ENCODE peak calls at places on chromosomes 2 and 18, in seven cellular contexts. G is right lobe of liver; X is AG09319; A is CD4-positive, alpha-beta T cell; W is D721Med; H is dorsolateral prefrontal cortex; C is Calu3. U is an unnamed sample.

GRCh38 chr18:58645398-58645797 is 16.5 kb upstream of the ALPK2 start:
- DNase-seq in C (no peak), W (no peak), G (no peak), H (no peak), X (no peak), A (no peak), U (no peak)

GRCh38 chr2:105873721-105874120 is 129.0 kb downstream of the NCK2 start:
- DNase-seq in C (peak), G (no peak), W (no peak), X (peak), A (peak), H (no peak), U (no peak)

GRCh38 chr2:82795446-82795845 is 1663.6 kb downstream of the SUCLG1 start:
- DNase-seq in X (no peak), G (no peak), A (no peak), H (no peak), C (peak), W (no peak), U (no peak)

GRCh38 chr2:207319321-207319720 is 153.6 kb upstream of the KLF7 start:
- DNase-seq in G (no peak), W (no peak), X (no peak), H (no peak), C (no peak), A (no peak), U (no peak)

GRCh38 chr2:201127128-201127521 is 11.2 kb downstream of the CFLAR start:
- DNase-seq in C (no peak), X (no peak), W (no peak), A (no peak), G (no peak), H (no peak), U (no peak)

GRCh38 chr2:11566383-11566782 is 32.5 kb downstream of the GREB1 start:
- DNase-seq in C (no peak), G (no peak), H (no peak), X (no peak), W (no peak), A (no peak), U (no peak)

GRCh38 chr2:109487237-109487869 is 126.4 kb downstream of the SEPTIN10 start:
- DNase-seq in A (no peak), W (no peak), C (no peak), X (peak), H (no peak), G (no peak), U (no peak)

GRCh38 chr2:164868563-164869419 is 27.2 kb upstream of the COBLL1 start:
- DNase-seq in X (no peak), C (no peak), H (no peak), A (no peak), G (no peak), W (no peak), U (no peak)

GRCh38 chr2:208406474-208407451 is at the start of gene PTH2R:
- DNase-seq in W (no peak), X (no peak), H (no peak), C (peak), A (no peak), G (peak), U (no peak)

GRCh38 chr2:30234180-30234971 is 3.0 kb downstream of the LBH start:
- DNase-seq in W (no peak), A (peak), X (peak), G (no peak), C (peak), H (no peak), U (no peak)

GRCh38 chr2:70743677-70744076 is 24.3 kb downstream of the ADD2 start:
- DNase-seq in C (no peak), X (no peak), G (no peak), H (no peak), A (no peak), W (no peak), U (no peak)

GRCh38 chr18:48956378-48956777 is 5.6 kb upstream of the SMAD7 start:
- DNase-seq in H (no peak), W (no peak), A (no peak), X (no peak), C (no peak), G (no peak), U (no peak)

GRCh38 chr2:147636238-147636887 is 208.5 kb upstream of the ACVR2A start:
- DNase-seq in G (no peak), H (no peak), C (no peak), X (peak), A (no peak), W (no peak), U (no peak)

GRCh38 chr2:68789603-68790002 is 55.0 kb downstream of the ARHGAP25 start:
- DNase-seq in H (no peak), C (no peak), G (no peak), A (no peak), W (no peak), X (no peak), U (no peak)

GRCh38 chr18:23819005-23819404 is 129.8 kb downstream of the LAMA3 start:
- DNase-seq in H (no peak), G (no peak), W (no peak), C (no peak), A (no peak), X (no peak), U (no peak)

GRCh38 chr2:167929461-167929860 is 317.9 kb downstream of the STK39 start:
- DNase-seq in C (no peak), X (no peak), W (no peak), A (no peak), H (no peak), G (no peak), U (no peak)

GRCh38 chr2:88554189-88554588 is 73.1 kb downstream of the EIF2AK3 start:
- DNase-seq in G (no peak), X (no peak), W (no peak), A (no peak), H (no peak), C (no peak), U (no peak)
- TF ChIP-seq CTCF in G (peak), X (no peak), W (peak), A (no peak), H (no peak), C (no peak), U (no peak)

DNA sequence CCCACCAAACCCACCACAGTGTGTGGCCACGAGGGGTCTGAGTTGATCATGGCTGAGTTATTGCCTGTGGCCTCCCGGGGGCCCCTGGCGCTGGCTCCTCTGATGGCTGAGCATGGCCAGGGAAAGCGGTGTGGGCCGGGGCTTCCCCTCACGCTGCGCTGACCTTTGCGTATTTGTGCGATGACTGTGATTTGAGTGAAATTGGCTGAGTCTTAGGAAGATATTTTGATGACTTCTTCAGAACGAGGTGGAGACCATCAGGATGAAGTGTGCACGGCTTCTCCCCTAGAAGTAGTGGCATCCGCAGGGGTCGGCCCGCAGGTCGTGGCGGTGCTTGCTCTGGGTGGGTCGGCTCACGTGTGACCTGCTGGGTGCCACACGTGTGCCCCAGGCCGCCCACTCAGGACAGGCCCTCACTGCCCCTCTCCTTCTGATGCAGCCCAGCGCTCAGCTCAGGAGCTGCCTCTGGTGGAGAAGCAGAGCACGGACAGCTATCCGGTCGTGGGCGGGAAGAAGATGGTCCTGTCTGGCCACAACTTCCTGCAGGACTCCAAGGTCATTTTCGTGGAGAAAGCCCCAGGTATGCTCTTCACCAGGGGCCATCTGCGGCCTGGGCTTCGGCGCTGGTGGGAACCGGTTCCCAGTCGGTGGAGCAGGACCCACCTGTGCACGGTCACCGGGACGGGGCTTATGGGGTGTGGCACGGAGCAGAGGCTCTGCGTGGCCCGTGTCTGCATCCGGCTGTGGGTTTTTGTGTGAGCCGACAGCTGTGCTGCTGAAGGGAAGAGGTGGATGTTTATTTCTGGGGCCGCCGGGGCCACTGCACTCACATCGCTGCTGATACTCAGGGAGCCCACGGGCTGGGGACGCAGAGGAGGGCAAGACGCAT is 55.8 kb downstream of the NFATC1 start:
- DNase-seq in X (no peak), W (no peak), G (no peak), C (no peak), A (no peak), H (no peak), U (no peak)
- TF ChIP-seq CTCF in X (no peak), W (no peak), G (no peak), C (no peak), A (no peak), H (no peak), U (no peak)

GRCh38 chr2:37809525-37809924 is 115.6 kb upstream of the RMDN2 start:
- DNase-seq in X (no peak), A (no peak), G (no peak), W (no peak), H (no peak), C (peak), U (no peak)
- TF ChIP-seq CTCF in X (peak), A (no peak), G (peak), W (peak), H (no peak), C (peak), U (no peak)

GRCh38 chr2:233556756-233557736 is 9.5 kb downstream of the USP40 start:
- DNase-seq in X (no peak), G (no peak), A (no peak), C (peak), W (no peak), H (no peak), U (no peak)
- TF ChIP-seq CTCF in X (no peak), G (no peak), A (no peak), C (no peak), W (no peak), H (no peak), U (no peak)

GRCh38 chr2:1744151-1744445 is 217 bp downstream of the PXDN start:
- DNase-seq in X (no peak), G (peak), H (no peak), W (no peak), A (no peak), C (no peak), U (no peak)
- TF ChIP-seq CTCF in X (no peak), G (no peak), H (no peak), W (no peak), A (no peak), C (no peak), U (no peak)

DNA sequence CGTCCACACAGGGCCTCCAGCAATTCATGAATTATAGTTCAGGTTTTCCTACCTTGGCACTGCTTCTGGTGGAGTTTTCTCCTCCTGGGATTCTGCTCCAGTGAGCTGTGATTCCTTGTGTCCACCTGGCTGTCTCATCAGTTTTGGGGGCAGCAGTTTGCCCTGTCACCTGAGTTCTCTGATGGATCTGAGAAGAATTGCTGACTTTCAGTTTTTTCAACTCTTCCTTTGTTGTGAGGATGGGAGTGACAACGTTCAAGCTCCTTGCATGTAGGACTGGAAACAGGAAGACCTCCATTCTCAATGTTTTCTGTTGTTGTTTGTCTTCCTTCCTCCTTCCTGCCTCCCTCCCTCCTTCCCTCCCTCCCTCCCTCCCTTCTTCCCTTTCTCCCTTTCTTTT is 359.0 kb downstream of the TSN start:
- DNase-seq in C (no peak), G (no peak), A (no peak), W (no peak), H (no peak), X (no peak), U (no peak)
- TF ChIP-seq CTCF in C (no peak), G (no peak), A (no peak), W (no peak), H (no peak), X (no peak), U (no peak)

DNA sequence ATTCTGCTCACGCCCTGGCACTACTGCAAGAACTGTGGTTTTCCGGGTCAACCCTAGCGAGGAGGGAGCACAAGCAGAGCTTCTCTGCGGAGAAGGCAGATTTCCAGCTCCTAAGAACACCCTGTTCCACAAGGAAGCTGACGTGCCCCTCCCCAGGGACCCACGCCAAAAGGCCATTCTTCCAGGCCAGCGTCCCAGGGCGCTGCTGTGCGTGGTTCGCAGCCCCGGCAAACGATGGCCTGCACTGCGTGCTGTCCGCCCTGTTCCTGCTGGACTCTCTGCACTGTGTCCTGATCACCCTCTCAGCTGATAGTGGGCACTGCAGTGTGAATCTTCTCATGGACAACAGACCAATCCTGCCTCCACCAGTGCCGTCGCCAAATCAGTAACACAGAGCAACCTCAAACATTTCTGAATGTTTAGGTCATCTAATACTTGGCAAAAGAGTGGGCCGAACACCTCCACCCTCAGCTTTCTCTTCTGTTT is 49.1 kb downstream of the ADI1 start:
- DNase-seq in X (no peak), C (no peak), H (no peak), G (no peak), A (no peak), W (no peak), U (no peak)
- TF ChIP-seq CTCF in X (no peak), C (no peak), H (no peak), G (no peak), A (no peak), W (no peak), U (no peak)

GRCh38 chr2:159116922-159117321 is 148.5 kb downstream of the TANC1 start:
- DNase-seq in C (no peak), X (no peak), A (no peak), G (no peak), H (no peak), W (no peak), U (no peak)

GRCh38 chr2:159117658-159118057 is 149.2 kb downstream of the TANC1 start:
- DNase-seq in X (no peak), C (no peak), H (no peak), W (no peak), A (no peak), G (no peak), U (no peak)

GRCh38 chr2:159118115-159118858 is 149.8 kb downstream of the TANC1 start:
- DNase-seq in H (peak), C (peak), G (peak), A (peak), X (peak), W (no peak), U (peak)

GRCh38 chr2:159119652-159120257 is 151.3 kb downstream of the TANC1 start:
- DNase-seq in A (no peak), X (no peak), W (no peak), H (no peak), G (no peak), C (no peak), U (no peak)

GRCh38 chr2:159118859-159119510 is 150.5 kb downstream of the TANC1 start:
- DNase-seq in C (no peak), G (no peak), H (no peak), X (no peak), A (no peak), W (no peak), U (no peak)
- TF ChIP-seq CTCF in C (no peak), G (no peak), H (no peak), X (no peak), A (no peak), W (no peak), U (no peak)

DNA sequence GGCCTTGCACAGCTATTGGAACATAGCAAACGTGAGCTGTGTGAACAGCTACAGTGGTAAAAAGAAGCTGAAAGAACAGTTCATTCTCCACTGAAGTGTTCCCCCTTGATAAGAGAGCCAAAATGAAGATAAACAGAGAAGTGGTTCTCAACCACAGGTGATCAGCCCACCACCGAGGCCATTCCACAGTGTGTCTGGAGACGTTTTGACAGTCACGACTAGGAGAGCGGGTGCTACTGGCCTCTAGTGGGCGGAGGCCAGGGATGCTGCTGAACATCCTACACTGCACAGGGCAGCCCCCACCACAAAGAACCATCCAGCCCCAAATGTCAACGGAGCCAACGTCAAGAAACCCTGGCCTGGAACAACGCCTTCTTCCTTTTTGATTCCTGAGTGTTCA is 38.4 kb downstream of the ADCY3 start:
- DNase-seq in A (no peak), G (no peak), H (no peak), C (no peak), W (no peak), X (no peak), U (no peak)
- TF ChIP-seq CTCF in A (no peak), G (no peak), H (peak), C (no peak), W (no peak), X (no peak), U (no peak)